ENCODE peak calls at places on chromosomes 16 and 17, in nine cellular contexts. T, G, A, N, M, Z, R, K and H are unnamed samples.

GRCh38 chr17:69335018-69335417 is 8.1 kb upstream of the ABCA5 start:
- DNase-seq in A (no peak), R (no peak), N (no peak), G (peak; percentile 79), T (no peak), Z (no peak), K (peak; percentile 73), M (peak; percentile 51), H (no peak)

GRCh38 chr17:66177048-66177447 is 14.9 kb downstream of the CEP112 start:
- DNase-seq in N (no peak), M (no peak), T (no peak), R (no peak), K (no peak), A (no peak), Z (no peak), G (peak; percentile 90), H (no peak)

GRCh38 chr17:64628641-64629040 is 33.5 kb downstream of the SMURF2 start:
- DNase-seq in T (no peak), A (no peak), Z (no peak), G (no peak), R (no peak), K (no peak), N (no peak), M (no peak), H (no peak)

GRCh38 chr17:44006581-44007345 is 2.3 kb downstream of the NAGS start:
- DNase-seq in R (peak; percentile 100), T (peak; percentile 99), G (peak; percentile 100), A (peak; percentile 99), M (peak; percentile 95), K (peak; percentile 93), N (peak; percentile 98), Z (peak; percentile 87), H (peak; percentile 86)

GRCh38 chr16:13780406-13780805 is 139.5 kb upstream of the ERCC4 start:
- DNase-seq in Z (no peak), A (no peak), K (no peak), R (no peak), N (no peak), M (no peak), T (no peak), G (no peak), H (no peak)

GRCh38 chr16:75236736-75237397 is 14.6 kb downstream of the BCAR1 start:
- DNase-seq in G (no peak), Z (no peak), M (no peak), K (no peak), R (no peak), N (no peak), T (no peak), A (peak; percentile 59), H (no peak)

GRCh38 chr17:28907052-28907438 is 4.2 kb upstream of the DHRS13 start:
- DNase-seq in N (no peak), G (no peak), R (no peak), T (no peak), K (no peak), M (no peak), Z (no peak), A (no peak), H (no peak)

GRCh38 chr17:33335491-33336173 is 42.5 kb upstream of the ASIC2 start:
- DNase-seq in K (no peak), Z (no peak), A (no peak), M (peak; percentile 3), G (no peak), R (no peak), N (no peak), T (no peak), H (no peak)

GRCh38 chr17:32357615-32358014 is 7.7 kb downstream of the ZNF207 start:
- DNase-seq in R (no peak), N (no peak), M (no peak), T (no peak), G (no peak), Z (no peak), K (peak; percentile 63), A (no peak), H (no peak)

GRCh38 chr17:9367186-9367585 is 208.4 kb downstream of the STX8 start:
- DNase-seq in M (no peak), A (no peak), R (no peak), K (no peak), N (no peak), T (no peak), G (no peak), Z (no peak), H (no peak)

GRCh38 chr16:28538733-28539596 is at the start of gene NUPR1:
- DNase-seq in M (no peak), T (peak; percentile 99), Z (peak; percentile 97), N (peak; percentile 95), K (peak; percentile 88), G (peak; percentile 93), A (peak; percentile 90), R (peak; percentile 95), H (peak; percentile 34)

GRCh38 chr17:61554209-61554608 is 36.8 kb downstream of the NACA2 start:
- DNase-seq in K (no peak), A (no peak), Z (no peak), T (no peak), M (no peak), R (no peak), G (no peak), N (no peak), H (no peak)

GRCh38 chr17:62689441-62690167 is 62.1 kb downstream of the MRC2 start:
- DNase-seq in R (no peak), M (no peak), Z (no peak), N (no peak), A (peak; percentile 60), T (peak; percentile 59), K (no peak), G (no peak), H (no peak)

GRCh38 chr16:89837014-89837546 is 8.8 kb downstream of the SPIRE2 start:
- DNase-seq in A (no peak), N (no peak), T (no peak), R (no peak), G (no peak), Z (no peak), M (no peak), K (no peak), H (no peak)
- TF ChIP-seq CTCF in A (no peak), N (no peak), T (no peak), R (no peak), G (no peak), Z (no peak), M (no peak), K (no peak), H (no peak)

GRCh38 chr16:79659352-79659751 is 58.8 kb upstream of the MAF start:
- DNase-seq in K (peak; percentile 82), A (no peak), G (no peak), M (no peak), Z (no peak), T (no peak), N (no peak), R (no peak), H (no peak)
- H3K27me3 ChIP-seq in K (no peaks in the 10 kb centered on the region), A (no peaks in the 10 kb centered on the region), G (no peaks in the 10 kb centered on the region), M (no peaks in the 10 kb centered on the region), Z (no peaks in the 10 kb centered on the region), T (no peaks in the 10 kb centered on the region), N (no peaks in the 10 kb centered on the region), R (no peaks in the 10 kb centered on the region), H (no peaks in the 10 kb centered on the region)

DNA sequence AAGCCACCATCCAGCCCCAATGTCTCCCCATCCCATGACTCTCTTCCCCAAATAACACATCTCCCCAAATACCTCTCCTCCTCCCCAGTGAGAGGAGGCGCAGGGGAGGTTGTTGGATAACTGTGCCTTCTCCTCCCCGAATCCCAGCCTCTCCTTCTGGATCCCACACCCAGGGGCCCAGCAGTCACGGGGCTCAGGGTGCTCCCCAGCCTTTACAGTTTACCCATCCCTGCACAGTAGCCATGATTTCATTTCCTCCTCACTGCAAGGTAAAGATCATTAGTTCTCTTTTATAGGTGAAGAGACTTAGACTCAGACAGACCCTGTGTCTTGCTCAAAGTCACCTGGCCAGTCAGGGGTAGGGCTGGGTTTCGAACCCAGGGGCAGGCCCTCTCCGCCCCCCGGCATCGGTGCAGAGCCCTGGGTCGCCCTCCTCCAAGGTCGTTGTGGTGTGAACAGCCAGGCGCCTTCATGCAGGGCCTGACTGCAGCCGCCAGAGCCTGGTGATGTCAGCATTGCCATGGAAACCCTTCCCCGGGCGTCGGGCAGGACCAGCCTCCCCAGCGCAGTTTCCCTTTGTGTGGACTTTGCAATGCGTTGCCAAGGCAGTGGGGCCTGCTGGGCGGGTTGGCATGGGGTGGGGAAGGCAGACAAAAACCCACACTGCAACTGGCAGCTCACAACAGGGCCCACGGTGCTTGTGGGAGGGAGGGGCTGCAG is 53.3 kb upstream of the TOB1 start:
- DNase-seq in A (peak; percentile 92), R (peak; percentile 96), N (peak; percentile 98), K (peak; percentile 93), M (peak; percentile 82), Z (peak; percentile 33), T (peak; percentile 92), G (peak; percentile 95), H (peak; percentile 30)
- H3K4me3 ChIP-seq in A (no peak overlapping the region), R (peak overlapping the region; percentile 13), N (no peak overlapping the region), K (no peak overlapping the region), M (no peak overlapping the region), Z (no peak overlapping the region), T (no peak overlapping the region), G (peak overlapping the region; percentile 19), H (no peak overlapping the region)

GRCh38 chr17:76968707-76969597 is 100.7 kb downstream of the MGAT5B start:
- DNase-seq in T (no peak), G (peak; percentile 17), N (no peak), R (peak; percentile 60), M (peak; percentile 86), Z (no peak), A (peak; percentile 44), K (peak; percentile 1), H (no peak)
- TF ChIP-seq CTCF in T (no peak), G (no peak), N (no peak), R (no peak), M (no peak), Z (no peak), A (no peak), K (no peak), H (no peak)

DNA sequence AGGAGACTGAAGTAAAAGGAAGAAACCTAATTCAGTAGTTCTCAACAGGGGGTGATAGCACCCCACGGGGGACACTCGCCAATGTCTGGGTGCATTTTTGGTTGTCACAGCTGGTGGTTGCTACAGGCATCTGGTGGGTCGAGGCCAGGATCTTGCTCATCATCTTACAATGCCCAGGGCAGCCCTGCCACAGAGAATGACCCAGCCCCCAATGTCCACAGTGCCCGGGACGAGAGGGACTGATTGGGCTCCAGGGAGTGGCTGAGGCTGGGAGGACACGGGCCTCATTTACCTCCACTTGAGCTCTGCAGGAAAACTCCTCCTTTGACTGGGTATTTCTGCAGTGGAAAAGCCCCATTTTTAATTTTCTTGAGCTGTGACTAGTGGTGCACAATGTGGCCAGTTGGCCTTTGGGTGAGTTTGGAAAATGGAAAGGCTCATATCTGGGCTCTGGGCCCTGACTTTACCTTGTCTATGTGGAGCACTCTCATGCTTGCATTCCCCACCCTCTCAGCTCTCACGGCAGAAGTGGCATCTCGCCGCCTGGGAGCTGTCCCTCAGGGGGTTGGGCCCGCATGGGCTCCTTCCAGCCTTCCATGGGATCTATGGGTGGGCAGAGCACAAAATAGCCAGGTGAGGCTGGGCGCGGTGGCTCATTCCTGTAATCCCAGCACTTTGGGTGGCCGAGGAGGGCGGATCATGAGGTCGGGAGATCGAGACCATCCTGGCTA is 37.7 kb upstream of the IRF8 start:
- DNase-seq in Z (no peak), T (no peak), G (no peak), N (no peak), A (no peak), R (no peak), M (no peak), K (no peak), H (no peak)
- H3K27me3 ChIP-seq in Z (peaks cover 18% of the 10 kb centered on the region), T (peaks cover 26% of the 10 kb centered on the region), G (peaks cover 18% of the 10 kb centered on the region), N (no peaks in the 10 kb centered on the region), A (peaks cover 4% of the 10 kb centered on the region), R (no peaks in the 10 kb centered on the region), M (peaks cover 21% of the 10 kb centered on the region), K (no peaks in the 10 kb centered on the region), H (no peaks in the 10 kb centered on the region)